ENCODE peak calls at places on chromosomes 1 and 21, in ten cellular contexts. One of them, this sample, is unnamed.

GRCh38 chr1:225461533-225462428 is 33.9 kb upstream of the LBR start:
- DNase-seq in heart right ventricle: no peak
- DNase-seq in uterus: no peak
- DNase-seq in IMR-90: no peak
- DNase-seq in spleen: peak; percentile 68
- DNase-seq in Panc1: no peak
- DNase-seq in brain microvascular endothelial cell: no peak
- DNase-seq in PC-3: no peak
- DNase-seq in heart left ventricle: no peak
- DNase-seq in ovary: no peak
- DNase-seq in this sample: no peak

GRCh38 chr1:17636612-17637011 is 97.1 kb downstream of the ARHGEF10L start:
- DNase-seq in heart right ventricle: no peak
- DNase-seq in uterus: no peak
- DNase-seq in IMR-90: peak; percentile 40
- DNase-seq in spleen: no peak
- DNase-seq in Panc1: no peak
- DNase-seq in brain microvascular endothelial cell: no peak
- DNase-seq in PC-3: peak; percentile 38
- DNase-seq in heart left ventricle: no peak
- DNase-seq in ovary: no peak
- DNase-seq in this sample: no peak

GRCh38 chr21:25708467-25709065 is 26.1 kb downstream of the ATP5PF start:
- DNase-seq in heart right ventricle: no peak
- DNase-seq in uterus: peak; percentile 22
- DNase-seq in IMR-90: peak; percentile 56
- DNase-seq in spleen: no peak
- DNase-seq in Panc1: peak; percentile 22
- DNase-seq in brain microvascular endothelial cell: peak; percentile 43
- DNase-seq in PC-3: peak; percentile 65
- DNase-seq in heart left ventricle: no peak
- DNase-seq in ovary: peak; percentile 60
- DNase-seq in this sample: no peak

GRCh38 chr1:156572663-156573018 is 276 bp upstream of the IQGAP3 start:
- DNase-seq in heart right ventricle: no peak
- DNase-seq in uterus: no peak
- DNase-seq in IMR-90: no peak
- DNase-seq in spleen: no peak
- DNase-seq in Panc1: no peak
- DNase-seq in brain microvascular endothelial cell: no peak
- DNase-seq in PC-3: no peak
- DNase-seq in heart left ventricle: no peak
- DNase-seq in ovary: no peak
- DNase-seq in this sample: no peak

GRCh38 chr1:246157516-246157915 is 349.6 kb downstream of the SMYD3 start:
- DNase-seq in heart right ventricle: no peak
- DNase-seq in uterus: no peak
- DNase-seq in IMR-90: no peak
- DNase-seq in spleen: no peak
- DNase-seq in Panc1: no peak
- DNase-seq in brain microvascular endothelial cell: no peak
- DNase-seq in PC-3: no peak
- DNase-seq in heart left ventricle: no peak
- DNase-seq in ovary: no peak
- DNase-seq in this sample: no peak

GRCh38 chr1:9766759-9767442 is 56.9 kb downstream of the CLSTN1 start:
- DNase-seq in heart right ventricle: no peak
- DNase-seq in uterus: no peak
- DNase-seq in IMR-90: peak; percentile 100
- DNase-seq in spleen: peak; percentile 27
- DNase-seq in Panc1: peak; percentile 35
- DNase-seq in brain microvascular endothelial cell: peak; percentile 100
- DNase-seq in PC-3: peak; percentile 96
- DNase-seq in heart left ventricle: no peak
- DNase-seq in ovary: no peak
- DNase-seq in this sample: no peak

GRCh38 chr1:59183918-59184317 is 113.0 kb upstream of the FGGY start:
- DNase-seq in heart right ventricle: no peak
- DNase-seq in uterus: no peak
- DNase-seq in IMR-90: peak; percentile 28
- DNase-seq in spleen: no peak
- DNase-seq in Panc1: no peak
- DNase-seq in brain microvascular endothelial cell: no peak
- DNase-seq in PC-3: no peak
- DNase-seq in heart left ventricle: no peak
- DNase-seq in ovary: no peak
- DNase-seq in this sample: no peak

GRCh38 chr1:182392045-182393028 is 747 bp upstream of the GLUL start:
- DNase-seq in heart right ventricle: peak; percentile 74
- DNase-seq in uterus: no peak
- DNase-seq in IMR-90: peak; percentile 9
- DNase-seq in spleen: peak; percentile 91
- DNase-seq in Panc1: no peak
- DNase-seq in brain microvascular endothelial cell: no peak
- DNase-seq in PC-3: peak; percentile 15
- DNase-seq in heart left ventricle: peak; percentile 66
- DNase-seq in ovary: no peak
- DNase-seq in this sample: no peak

GRCh38 chr1:219088778-219089557 is 84.7 kb upstream of the LYPLAL1 start:
- DNase-seq in heart right ventricle: no peak
- DNase-seq in uterus: no peak
- DNase-seq in IMR-90: peak; percentile 97
- DNase-seq in spleen: peak; percentile 85
- DNase-seq in Panc1: peak; percentile 64
- DNase-seq in brain microvascular endothelial cell: peak; percentile 98
- DNase-seq in PC-3: peak; percentile 100
- DNase-seq in heart left ventricle: peak; percentile 77
- DNase-seq in ovary: no peak
- DNase-seq in this sample: peak; percentile 60

GRCh38 chr1:116157096-116157495 is 45.9 kb downstream of the MAB21L3 start:
- DNase-seq in heart right ventricle: no peak
- DNase-seq in uterus: no peak
- DNase-seq in IMR-90: no peak
- DNase-seq in spleen: no peak
- DNase-seq in Panc1: no peak
- DNase-seq in brain microvascular endothelial cell: no peak
- DNase-seq in PC-3: no peak
- DNase-seq in heart left ventricle: no peak
- DNase-seq in ovary: no peak
- DNase-seq in this sample: no peak

GRCh38 chr1:6354659-6355317 is 38.8 kb downstream of the ACOT7 start:
- DNase-seq in heart right ventricle: no peak
- DNase-seq in uterus: no peak
- DNase-seq in IMR-90: no peak
- DNase-seq in spleen: no peak
- DNase-seq in Panc1: no peak
- DNase-seq in brain microvascular endothelial cell: no peak
- DNase-seq in PC-3: no peak
- DNase-seq in heart left ventricle: no peak
- DNase-seq in ovary: no peak
- DNase-seq in this sample: no peak

GRCh38 chr1:115727706-115728249 is 40.7 kb downstream of the CASQ2 start:
- DNase-seq in heart right ventricle: peak; percentile 59
- DNase-seq in uterus: peak; percentile 71
- DNase-seq in IMR-90: peak; percentile 75
- DNase-seq in spleen: no peak
- DNase-seq in Panc1: no peak
- DNase-seq in brain microvascular endothelial cell: peak; percentile 95
- DNase-seq in PC-3: peak; percentile 32
- DNase-seq in heart left ventricle: peak; percentile 65
- DNase-seq in ovary: peak; percentile 81
- DNase-seq in this sample: peak; percentile 56

GRCh38 chr1:203536981-203537455 is 43.1 kb downstream of the OPTC start:
- DNase-seq in heart right ventricle: no peak
- DNase-seq in uterus: peak; percentile 49
- DNase-seq in IMR-90: peak; percentile 89
- DNase-seq in spleen: no peak
- DNase-seq in Panc1: no peak
- DNase-seq in brain microvascular endothelial cell: peak; percentile 42
- DNase-seq in PC-3: peak; percentile 93
- DNase-seq in heart left ventricle: no peak
- DNase-seq in ovary: peak; percentile 49
- DNase-seq in this sample: peak; percentile 45

GRCh38 chr21:28828981-28829380 is 163.7 kb downstream of the LTN1 start:
- DNase-seq in heart right ventricle: no peak
- DNase-seq in uterus: no peak
- DNase-seq in IMR-90: no peak
- DNase-seq in spleen: no peak
- DNase-seq in Panc1: no peak
- DNase-seq in brain microvascular endothelial cell: no peak
- DNase-seq in PC-3: no peak
- DNase-seq in heart left ventricle: no peak
- DNase-seq in ovary: no peak
- DNase-seq in this sample: no peak

GRCh38 chr1:167447521-167448136 is 70.7 kb downstream of the CD247 start:
- DNase-seq in heart right ventricle: no peak
- DNase-seq in uterus: peak; percentile 7
- DNase-seq in IMR-90: no peak
- DNase-seq in spleen: peak; percentile 87
- DNase-seq in Panc1: peak; percentile 41
- DNase-seq in brain microvascular endothelial cell: no peak
- DNase-seq in PC-3: peak; percentile 93
- DNase-seq in heart left ventricle: no peak
- DNase-seq in ovary: no peak
- DNase-seq in this sample: no peak

GRCh38 chr21:44089001-44089911 is 17.9 kb upstream of the PWP2 start:
- DNase-seq in heart right ventricle: no peak
- DNase-seq in uterus: no peak
- DNase-seq in IMR-90: no peak
- DNase-seq in spleen: peak; percentile 88
- DNase-seq in Panc1: no peak
- DNase-seq in brain microvascular endothelial cell: no peak
- DNase-seq in PC-3: no peak
- DNase-seq in heart left ventricle: no peak
- DNase-seq in ovary: no peak
- DNase-seq in this sample: no peak

GRCh38 chr1:22975694-22976093 is 3.0 kb upstream of the LACTBL1 start:
- DNase-seq in heart right ventricle: no peak
- DNase-seq in uterus: no peak
- DNase-seq in IMR-90: peak; percentile 13
- DNase-seq in spleen: no peak
- DNase-seq in Panc1: no peak
- DNase-seq in brain microvascular endothelial cell: peak; percentile 12
- DNase-seq in PC-3: peak; percentile 39
- DNase-seq in heart left ventricle: no peak
- DNase-seq in ovary: no peak
- DNase-seq in this sample: no peak

GRCh38 chr1:37596182-37596667 is 488 bp upstream of the GNL2 start:
- DNase-seq in heart right ventricle: no peak
- DNase-seq in uterus: no peak
- DNase-seq in IMR-90: no peak
- DNase-seq in spleen: no peak
- DNase-seq in Panc1: no peak
- DNase-seq in brain microvascular endothelial cell: no peak
- DNase-seq in PC-3: no peak
- DNase-seq in heart left ventricle: no peak
- DNase-seq in ovary: no peak
- DNase-seq in this sample: no peak
- H3K27ac ChIP-seq in heart right ventricle: peak overlapping the region; percentile 71
- H3K27ac ChIP-seq in uterus: peak overlapping the region; percentile 77
- H3K27ac ChIP-seq in IMR-90: no peak overlapping the region
- H3K27ac ChIP-seq in spleen: peak overlapping the region; percentile 86
- H3K27ac ChIP-seq in Panc1: peak overlapping the region; percentile 83
- H3K27ac ChIP-seq in brain microvascular endothelial cell: peak overlapping the region; percentile 92
- H3K27ac ChIP-seq in PC-3: no peak overlapping the region
- H3K27ac ChIP-seq in heart left ventricle: peak overlapping the region; percentile 83
- H3K27ac ChIP-seq in ovary: peak overlapping the region; percentile 40
- H3K27ac ChIP-seq in this sample: peak overlapping the region; percentile 94

DNA sequence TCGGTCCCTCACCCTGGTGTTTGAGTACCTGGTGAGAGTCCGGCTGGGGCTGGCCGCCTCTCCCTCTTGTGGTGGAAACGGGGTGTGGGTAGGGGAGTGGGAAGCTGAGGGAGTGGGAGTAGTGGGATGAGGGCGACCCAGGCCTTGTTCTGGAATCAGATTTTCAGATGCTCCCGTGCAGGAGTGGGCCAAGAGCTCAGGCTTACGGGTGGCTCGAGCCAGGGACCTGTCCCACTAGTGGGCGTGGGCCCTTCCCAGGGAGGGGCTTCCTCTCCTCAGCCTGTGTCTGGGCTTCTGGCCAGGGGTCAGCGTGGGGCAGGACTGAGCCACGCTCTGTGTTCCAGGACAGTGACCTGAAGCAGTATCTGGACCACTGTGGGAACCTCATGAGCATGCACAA is 22.0 kb downstream of the CDK18 start:
- DNase-seq in heart right ventricle: peak; percentile 59
- DNase-seq in uterus: no peak
- DNase-seq in IMR-90: no peak
- DNase-seq in spleen: no peak
- DNase-seq in Panc1: no peak
- DNase-seq in brain microvascular endothelial cell: no peak
- DNase-seq in PC-3: no peak
- DNase-seq in heart left ventricle: no peak
- DNase-seq in ovary: no peak
- DNase-seq in this sample: no peak
- TF ChIP-seq CTCF in heart right ventricle: no peak
- TF ChIP-seq CTCF in uterus: no peak
- TF ChIP-seq CTCF in IMR-90: no peak
- TF ChIP-seq CTCF in spleen: no peak
- TF ChIP-seq CTCF in Panc1: peak; percentile 4
- TF ChIP-seq CTCF in brain microvascular endothelial cell: no peak
- TF ChIP-seq CTCF in PC-3: peak; percentile 13
- TF ChIP-seq CTCF in heart left ventricle: no peak
- TF ChIP-seq CTCF in ovary: no peak
- TF ChIP-seq CTCF in this sample: no peak

DNA sequence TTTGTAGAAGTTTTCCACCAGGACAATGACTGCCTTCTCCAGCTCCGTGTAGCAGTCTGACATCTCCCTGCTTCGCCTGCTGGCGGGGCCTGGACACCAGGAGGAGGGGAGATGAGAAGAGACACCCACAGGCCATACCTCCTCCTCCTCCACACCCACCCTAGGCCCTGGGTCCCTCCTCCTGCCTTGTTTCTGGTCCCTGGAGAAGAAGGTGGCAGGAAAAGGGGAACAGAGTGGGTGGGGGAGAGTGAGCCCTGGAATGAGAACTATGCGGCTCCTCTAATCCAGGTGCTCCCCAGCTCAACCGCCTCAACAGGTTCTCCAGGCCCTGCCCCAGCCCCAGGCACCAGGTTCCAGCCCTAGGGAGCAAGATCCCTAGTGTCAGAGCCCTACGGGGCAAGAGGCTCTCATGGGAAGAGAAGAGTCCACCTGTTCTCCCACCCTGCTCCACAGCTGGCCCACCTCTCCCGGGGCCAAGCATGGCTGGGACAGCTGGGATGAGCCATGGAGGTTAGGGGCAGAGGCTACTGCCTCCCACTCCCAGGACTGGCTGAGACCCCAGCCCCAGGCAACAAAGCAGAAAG is 4.8 kb downstream of the S100A16 start:
- DNase-seq in heart right ventricle: no peak
- DNase-seq in uterus: no peak
- DNase-seq in IMR-90: no peak
- DNase-seq in spleen: peak; percentile 60
- DNase-seq in Panc1: no peak
- DNase-seq in brain microvascular endothelial cell: peak; percentile 7
- DNase-seq in PC-3: peak; percentile 72
- DNase-seq in heart left ventricle: no peak
- DNase-seq in ovary: no peak
- DNase-seq in this sample: no peak
- H3K4me3 ChIP-seq in heart right ventricle: peak overlapping the region; percentile 55
- H3K4me3 ChIP-seq in uterus: peak overlapping the region; percentile 24
- H3K4me3 ChIP-seq in IMR-90: peak overlapping the region; percentile 43
- H3K4me3 ChIP-seq in spleen: peak overlapping the region; percentile 43
- H3K4me3 ChIP-seq in Panc1: peak overlapping the region; percentile 33
- H3K4me3 ChIP-seq in brain microvascular endothelial cell: peak overlapping the region; percentile 56
- H3K4me3 ChIP-seq in PC-3: peak overlapping the region; percentile 68
- H3K4me3 ChIP-seq in heart left ventricle: peak overlapping the region; percentile 69
- H3K4me3 ChIP-seq in ovary: peak overlapping the region; percentile 24
- H3K4me3 ChIP-seq in this sample: peak overlapping the region; percentile 66

GRCh38 chr1:162498442-162498785 is 796 bp downstream of the UHMK1 start:
- DNase-seq in heart right ventricle: no peak
- DNase-seq in uterus: no peak
- DNase-seq in IMR-90: peak; percentile 2
- DNase-seq in spleen: no peak
- DNase-seq in Panc1: no peak
- DNase-seq in brain microvascular endothelial cell: no peak
- DNase-seq in PC-3: peak; percentile 16
- DNase-seq in heart left ventricle: no peak
- DNase-seq in ovary: no peak
- DNase-seq in this sample: no peak
- H3K27ac ChIP-seq in heart right ventricle: peak overlapping the region; percentile 93
- H3K27ac ChIP-seq in uterus: peak overlapping the region; percentile 94
- H3K27ac ChIP-seq in IMR-90: peak overlapping the region; percentile 94
- H3K27ac ChIP-seq in spleen: peak overlapping the region; percentile 98
- H3K27ac ChIP-seq in Panc1: peak overlapping the region; percentile 93
- H3K27ac ChIP-seq in brain microvascular endothelial cell: peak overlapping the region; percentile 64
- H3K27ac ChIP-seq in PC-3: no peak overlapping the region
- H3K27ac ChIP-seq in heart left ventricle: peak overlapping the region; percentile 99
- H3K27ac ChIP-seq in ovary: peak overlapping the region; percentile 84
- H3K27ac ChIP-seq in this sample: peak overlapping the region; percentile 96